ENCODE peak calls at places on chromosomes 5 and 9, in five cellular contexts. W, Y, K, M and O are unnamed samples.

GRCh38 chr9:97419315-97419867 is 7.5 kb downstream of the TDRD7 start:
- DNase-seq in W (peak; percentile 21), Y (no peak), K (no peak), M (peak; percentile 52), O (peak; percentile 21)

GRCh38 chr9:105475302-105475701 is 27.5 kb downstream of the FSD1L start:
- DNase-seq in W (peak; percentile 38), Y (no peak), K (no peak), M (peak; percentile 55), O (peak; percentile 52)

GRCh38 chr5:134268919-134269318 is 43.0 kb upstream of the PPP2CA start:
- DNase-seq in W (no peak), Y (no peak), K (no peak), M (no peak), O (no peak)

GRCh38 chr5:1420211-1421195 is 24.7 kb downstream of the SLC6A3 start:
- DNase-seq in W (no peak), Y (no peak), K (no peak), M (no peak), O (no peak)

GRCh38 chr5:181120311-181120710 is 10.7 kb downstream of the OR2V1 start:
- DNase-seq in W (peak; percentile 40), Y (no peak), K (no peak), M (no peak), O (no peak)

GRCh38 chr9:105138306-105138801 is 106.1 kb upstream of the SLC44A1 start:
- DNase-seq in W (peak; percentile 48), Y (no peak), K (peak; percentile 57), M (peak; percentile 55), O (peak; percentile 78)

GRCh38 chr5:91166040-91166807 is 216.9 kb downstream of the ARRDC3 start:
- DNase-seq in W (no peak), Y (no peak), K (no peak), M (peak; percentile 72), O (peak; percentile 45)

GRCh38 chr5:121199238-121199999 is 652.3 kb upstream of the FTMT start:
- DNase-seq in W (peak; percentile 76), Y (peak; percentile 24), K (no peak), M (peak; percentile 90), O (peak; percentile 55)

GRCh38 chr5:36242534-36243144 is 914 bp upstream of the NADK2 start:
- DNase-seq in W (no peak), Y (no peak), K (no peak), M (no peak), O (no peak)

GRCh38 chr9:26163931-26164330 is 485.7 kb upstream of the TUSC1 start:
- DNase-seq in W (no peak), Y (no peak), K (no peak), M (no peak), O (peak; percentile 4)

GRCh38 chr9:85420750-85421149 is 321.0 kb downstream of the AGTPBP1 start:
- DNase-seq in W (peak; percentile 75), Y (no peak), K (no peak), M (peak; percentile 44), O (peak; percentile 67)

GRCh38 chr9:33159760-33160127 is 7.4 kb downstream of the B4GALT1 start:
- DNase-seq in W (peak; percentile 91), Y (peak; percentile 46), K (peak; percentile 58), M (peak; percentile 84), O (peak; percentile 87)

GRCh38 chr5:96321371-96321770 is 111.7 kb downstream of the PCSK1 start:
- DNase-seq in W (no peak), Y (no peak), K (no peak), M (no peak), O (no peak)

GRCh38 chr9:20262611-20263010 is 359.7 kb downstream of the MLLT3 start:
- DNase-seq in W (no peak), Y (no peak), K (no peak), M (no peak), O (no peak)

GRCh38 chr5:67790390-67790789 is 425.2 kb upstream of the PIK3R1 start:
- DNase-seq in W (no peak), Y (no peak), K (no peak), M (no peak), O (no peak)

GRCh38 chr5:96871022-96871388 is 5.3 kb upstream of the ERAP2 start:
- DNase-seq in W (no peak), Y (no peak), K (no peak), M (no peak), O (no peak)

GRCh38 chr9:35518981-35519679 is 29.2 kb downstream of the RUSC2 start:
- DNase-seq in W (peak; percentile 27), Y (no peak), K (no peak), M (peak; percentile 69), O (peak; percentile 36)

GRCh38 chr9:36898621-36899020 is 135.4 kb downstream of the PAX5 start:
- DNase-seq in W (no peak), Y (no peak), K (no peak), M (no peak), O (no peak)

GRCh38 chr5:10442581-10442980 is 902 bp downstream of the ROPN1L start:
- DNase-seq in W (no peak), Y (no peak), K (no peak), M (no peak), O (no peak)

GRCh38 chr5:54651482-54652076 is 134.0 kb downstream of the SNX18 start:
- DNase-seq in W (peak; percentile 29), Y (peak; percentile 92), K (peak; percentile 88), M (peak; percentile 84), O (peak; percentile 50)

GRCh38 chr5:72387985-72388384 is 67.8 kb downstream of the PTCD2 start:
- DNase-seq in W (peak; percentile 77), Y (no peak), K (no peak), M (peak; percentile 82), O (peak; percentile 85)

GRCh38 chr9:132882616-132883015 is 3.9 kb downstream of the SPACA9 start:
- DNase-seq in W (no peak), Y (no peak), K (no peak), M (no peak), O (no peak)

GRCh38 chr9:118609355-118610044 is 759.7 kb downstream of the BRINP1 start:
- DNase-seq in W (peak; percentile 25), Y (no peak), K (no peak), M (peak; percentile 8), O (peak; percentile 44)

GRCh38 chr9:38408719-38409118 is 15.5 kb downstream of the IGFBPL1 start:
- DNase-seq in W (no peak), Y (no peak), K (no peak), M (no peak), O (no peak)

GRCh38 chr9:124809211-124809610 is 32.3 kb downstream of the OLFML2A start:
- DNase-seq in W (no peak), Y (peak; percentile 29), K (no peak), M (no peak), O (no peak)

DNA sequence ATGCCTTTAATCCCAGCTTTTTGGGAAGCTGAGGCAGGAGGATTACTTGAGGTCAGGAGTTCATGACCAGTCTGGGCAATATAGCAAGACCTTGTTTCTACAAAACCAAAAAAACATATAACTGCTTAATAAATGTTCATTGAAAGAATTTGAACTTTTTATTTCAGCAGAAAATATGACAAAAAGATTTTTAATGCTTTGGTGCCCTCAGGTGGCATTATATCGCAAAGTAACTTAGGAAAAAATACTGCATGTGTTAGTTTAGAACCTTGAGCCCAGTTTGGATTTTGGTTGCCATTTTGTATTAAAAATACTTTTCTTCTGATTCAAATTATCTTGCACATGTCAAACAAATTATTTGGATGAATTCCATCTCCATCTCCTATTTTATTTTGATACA is 103.2 kb downstream of the GPBP1 start:
- DNase-seq in W (no peak), Y (no peak), K (no peak), M (peak; percentile 59), O (peak; percentile 36)
- TF ChIP-seq CTCF in W (peak; percentile 21), Y (peak; percentile 48), K (peak; percentile 40), M (no peak), O (no peak)

GRCh38 chr9:137236238-137236935 is 4.7 kb upstream of the TUBB4B start:
- DNase-seq in W (peak; percentile 60), Y (peak; percentile 94), K (peak; percentile 87), M (peak; percentile 82), O (peak; percentile 73)
- H3K4me3 ChIP-seq in W (no peak overlapping the region), Y (no peak overlapping the region), K (peak overlapping the region; percentile 50), M (no peak overlapping the region), O (no peak overlapping the region)

DNA sequence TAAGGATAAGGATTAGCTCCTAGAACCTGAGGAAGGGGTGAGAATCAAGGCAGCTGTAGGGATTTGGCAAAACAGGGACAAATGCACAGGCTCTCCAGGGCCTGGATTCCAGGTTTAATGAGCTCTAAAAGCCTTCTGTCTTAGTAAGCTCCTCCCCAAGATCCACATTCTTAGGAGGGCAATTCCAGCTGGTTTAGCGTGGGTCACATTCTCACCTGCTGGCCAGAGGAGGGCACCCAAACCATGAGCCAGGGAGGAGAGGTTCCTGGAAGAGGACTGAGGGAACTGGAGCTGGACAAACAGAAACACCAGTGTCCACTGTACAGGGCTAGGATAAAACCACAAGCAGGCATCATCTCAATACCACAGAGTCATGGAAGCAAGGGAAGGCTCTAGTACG is 480.0 kb downstream of the CCDC171 start:
- DNase-seq in W (no peak), Y (no peak), K (no peak), M (peak; percentile 46), O (peak; percentile 64)
- TF ChIP-seq CTCF in W (peak; percentile 49), Y (peak; percentile 28), K (no peak), M (peak; percentile 9), O (peak; percentile 23)

DNA sequence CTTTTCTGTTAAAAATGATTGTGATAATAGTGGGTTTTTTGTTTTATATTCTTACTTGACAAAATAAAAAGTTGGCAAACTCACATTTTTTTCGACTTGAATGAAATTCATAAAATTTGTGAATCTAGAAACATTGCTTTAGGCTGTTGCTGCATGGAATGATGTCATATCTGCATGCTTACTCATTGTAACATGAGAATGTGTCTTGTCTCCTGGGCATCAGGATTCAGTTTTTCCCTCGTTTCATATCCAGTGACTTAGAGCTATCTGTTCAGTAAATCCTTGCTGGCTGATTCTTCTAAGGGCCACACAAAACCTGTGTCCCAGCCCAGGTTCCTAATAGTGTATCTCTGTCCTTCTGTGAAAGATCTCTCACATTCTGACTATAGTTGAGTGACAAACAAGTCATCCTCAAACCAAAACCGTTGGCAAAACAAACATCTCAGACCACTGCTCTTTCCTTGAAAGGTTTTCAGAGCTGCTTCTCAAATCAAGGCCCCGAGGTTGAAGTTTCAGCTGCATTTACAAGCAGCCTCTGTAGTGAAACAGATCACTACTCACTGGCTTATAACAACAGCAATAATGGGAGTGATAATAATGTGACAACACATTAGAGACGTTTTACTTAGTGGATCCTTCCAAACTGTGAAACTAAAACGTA is 95.0 kb downstream of the NPR3 start:
- DNase-seq in W (peak; percentile 87), Y (no peak), K (no peak), M (peak; percentile 59), O (peak; percentile 82)
- H3K4me3 ChIP-seq in W (no peak overlapping the region), Y (no peak overlapping the region), K (no peak overlapping the region), M (no peak overlapping the region), O (no peak overlapping the region)

GRCh38 chr9:117541192-117541591 is 126.3 kb upstream of the ASTN2 start:
- DNase-seq in W (no peak), Y (no peak), K (no peak), M (no peak), O (peak; percentile 0)

DNA sequence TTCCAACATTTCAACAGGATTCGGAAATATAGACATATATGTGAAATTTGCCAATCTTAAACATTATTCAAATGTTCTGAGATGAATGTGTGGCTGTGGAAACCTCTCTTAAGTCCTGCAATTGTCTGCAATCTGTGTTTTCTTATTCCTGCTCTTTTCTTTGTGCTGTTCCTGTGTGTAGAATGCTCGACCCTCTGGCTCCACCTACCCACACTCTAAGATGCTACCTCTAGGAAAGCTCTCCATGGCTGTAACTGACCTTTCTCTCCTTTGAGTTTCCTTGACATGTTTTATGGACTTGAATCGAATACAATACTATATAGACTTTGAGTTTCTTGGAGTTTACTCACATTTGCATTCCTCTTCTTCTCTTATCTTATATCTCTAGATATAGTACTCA is 120.6 kb upstream of the ASTN2 start:
- DNase-seq in W (no peak), Y (no peak), K (no peak), M (no peak), O (no peak)
- TF ChIP-seq CTCF in W (no peak), Y (peak; percentile 37), K (no peak), M (no peak), O (no peak)